ENCODE peak calls at places on chromosomes 16 and 17, in seven cellular contexts. L is PC-3, Z is neural progenitor cell, N is GM23248, X is HCT116, O is MM.1S, E is hepatocyte. H is an unnamed sample.
A peak's percentile ranks its signal among the peaks of the same experiment; 100 is the strongest.

GRCh38 chr16:84109598-84110325 is 7.0 kb downstream of the MBTPS1 start:
- DNase-seq in L (no peak), Z (no peak), N (peak; percentile 20), X (no peak), O (peak; percentile 72), E (no peak), H (no peak)

GRCh38 chr16:88650749-88651275 is at the start of gene CYBA:
- DNase-seq in L (no peak), Z (peak; percentile 72), N (peak; percentile 72), X (peak; percentile 57), O (peak; percentile 72), E (peak; percentile 88), H (peak; percentile 81)

GRCh38 chr17:17042851-17043667 is 802 bp downstream of the MPRIP start:
- DNase-seq in L (peak; percentile 58), Z (peak; percentile 45), N (peak; percentile 82), X (no peak), O (peak; percentile 34), E (no peak), H (peak; percentile 54)

GRCh38 chr16:25988089-25988488 is 296.3 kb downstream of the HS3ST4 start:
- DNase-seq in L (no peak), Z (no peak), N (no peak), X (no peak), O (no peak), E (no peak), H (peak; percentile 4)

GRCh38 chr17:8835106-8835505 is 32.4 kb downstream of the PIK3R6 start:
- DNase-seq in L (no peak), Z (no peak), N (no peak), X (no peak), O (no peak), E (no peak), H (no peak)

GRCh38 chr17:72369366-72369765 is 248.5 kb downstream of the SOX9 start:
- DNase-seq in L (no peak), Z (no peak), N (no peak), X (no peak), O (no peak), E (no peak), H (no peak)

GRCh38 chr16:49559242-49559641 is 185.6 kb downstream of the C16orf78 start:
- DNase-seq in L (no peak), Z (no peak), N (no peak), X (no peak), O (no peak), E (no peak), H (no peak)

GRCh38 chr16:68022278-68022727 is 729 bp downstream of the DDX28 start:
- DNase-seq in L (no peak), Z (no peak), N (peak; percentile 45), X (no peak), O (no peak), E (no peak), H (no peak)

GRCh38 chr16:78770353-78771091 is 671.1 kb downstream of the WWOX start:
- DNase-seq in L (peak; percentile 5), Z (peak; percentile 76), N (peak; percentile 62), X (no peak), O (peak; percentile 82), E (peak; percentile 54), H (peak; percentile 84)

GRCh38 chr16:81263470-81264200 is 25.1 kb downstream of the BCO1 start:
- DNase-seq in L (peak; percentile 33), Z (no peak), N (peak; percentile 46), X (no peak), O (no peak), E (no peak), H (peak; percentile 47)

GRCh38 chr16:81026429-81026828 is 9.2 kb upstream of the ATMIN start:
- DNase-seq in L (no peak), Z (no peak), N (no peak), X (no peak), O (no peak), E (no peak), H (no peak)

GRCh38 chr16:23773339-23773738 is 18.5 kb downstream of the CHP2 start:
- DNase-seq in L (no peak), Z (no peak), N (no peak), X (no peak), O (no peak), E (no peak), H (no peak)

GRCh38 chr17:9309216-9309615 is 266.4 kb downstream of the STX8 start:
- DNase-seq in L (no peak), Z (peak; percentile 64), N (no peak), X (no peak), O (no peak), E (no peak), H (peak; percentile 71)

GRCh38 chr16:46894011-46894672 is 10.0 kb downstream of the GPT2 start:
- DNase-seq in L (no peak), Z (no peak), N (peak; percentile 25), X (no peak), O (no peak), E (peak; percentile 24), H (no peak)

GRCh38 chr17:50319630-50320029 is 26.3 kb upstream of the XYLT2 start:
- DNase-seq in L (no peak), Z (no peak), N (no peak), X (no peak), O (no peak), E (no peak), H (no peak)

GRCh38 chr17:39197380-39198185 is at the start of gene CACNB1:
- DNase-seq in L (peak; percentile 58), Z (peak; percentile 94), N (peak; percentile 88), X (no peak), O (peak; percentile 69), E (peak; percentile 86), H (peak; percentile 94)

GRCh38 chr16:3029499-3030127 is 5.8 kb downstream of the THOC6 start:
- DNase-seq in L (no peak), Z (no peak), N (peak; percentile 84), X (no peak), O (no peak), E (peak; percentile 10), H (peak; percentile 56)

GRCh38 chr17:16255481-16255901 is 38.5 kb downstream of the PIGL start:
- DNase-seq in L (no peak), Z (peak; percentile 70), N (peak; percentile 34), X (no peak), O (no peak), E (peak; percentile 31), H (peak; percentile 42)

GRCh38 chr16:31467151-31467550 is 4.8 kb upstream of the TGFB1I1 start:
- DNase-seq in L (no peak), Z (no peak), N (no peak), X (no peak), O (no peak), E (no peak), H (no peak)

GRCh38 chr17:14926526-14927122 is 338.5 kb downstream of the PMP22 start:
- DNase-seq in L (peak; percentile 83), Z (peak; percentile 86), N (peak; percentile 85), X (peak; percentile 29), O (peak; percentile 60), E (peak; percentile 85), H (peak; percentile 86)

GRCh38 chr17:12406623-12407228 is 259.0 kb upstream of the MYOCD start:
- DNase-seq in L (no peak), Z (no peak), N (peak; percentile 2), X (no peak), O (no peak), E (peak; percentile 19), H (no peak)

GRCh38 chr16:51442140-51442539 is 291.1 kb upstream of the SALL1 start:
- DNase-seq in L (no peak), Z (no peak), N (no peak), X (no peak), O (no peak), E (no peak), H (no peak)

GRCh38 chr17:64781810-64782555 is 119.9 kb upstream of the SMURF2 start:
- DNase-seq in L (no peak), Z (no peak), N (no peak), X (no peak), O (no peak), E (no peak), H (peak; percentile 37)

DNA sequence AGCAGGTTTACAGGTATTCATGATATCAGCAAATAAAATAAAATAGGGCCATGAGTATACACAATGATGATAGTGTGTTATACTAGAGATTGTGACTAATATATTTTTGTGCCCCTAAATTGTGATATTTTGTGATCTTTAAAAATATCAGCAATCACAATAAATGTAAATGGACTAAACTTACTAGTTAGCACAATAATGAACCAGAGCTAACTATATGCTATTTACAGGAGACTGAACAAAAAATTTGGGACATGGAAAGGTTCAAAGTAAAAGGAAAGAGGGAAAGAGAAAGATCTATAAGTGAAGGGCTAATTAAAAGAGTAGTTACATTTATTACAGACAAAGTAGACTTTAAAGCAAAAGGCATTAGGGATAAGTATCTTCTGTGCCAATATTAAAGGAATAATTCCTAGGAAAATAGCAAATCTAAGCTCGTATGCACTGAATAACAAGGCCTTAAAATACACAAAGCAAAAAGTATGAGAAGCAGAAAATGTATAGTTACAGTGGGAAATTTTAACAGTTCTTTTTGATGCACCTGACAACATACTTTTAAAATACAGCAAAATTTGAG is 5.0 kb upstream of the MSI2 start:
- DNase-seq in L (no peak), Z (no peak), N (no peak), X (no peak), O (no peak), E (no peak), H (no peak)
- TF ChIP-seq EZH2phosphoT487 in L (no peak), Z (no peak), N (no peak), X (no peak), O (no peak), E (no peak), H (no peak)

GRCh38 chr17:47851764-47852112 is 775 bp upstream of the SP6 start:
- DNase-seq in L (no peak), Z (peak; percentile 54), N (no peak), X (no peak), O (no peak), E (no peak), H (peak; percentile 74)
- TF ChIP-seq EZH2 in L (no peak), Z (no peak), N (no peak), X (no peak), O (no peak), E (no peak), H (peak; percentile 78)

DNA sequence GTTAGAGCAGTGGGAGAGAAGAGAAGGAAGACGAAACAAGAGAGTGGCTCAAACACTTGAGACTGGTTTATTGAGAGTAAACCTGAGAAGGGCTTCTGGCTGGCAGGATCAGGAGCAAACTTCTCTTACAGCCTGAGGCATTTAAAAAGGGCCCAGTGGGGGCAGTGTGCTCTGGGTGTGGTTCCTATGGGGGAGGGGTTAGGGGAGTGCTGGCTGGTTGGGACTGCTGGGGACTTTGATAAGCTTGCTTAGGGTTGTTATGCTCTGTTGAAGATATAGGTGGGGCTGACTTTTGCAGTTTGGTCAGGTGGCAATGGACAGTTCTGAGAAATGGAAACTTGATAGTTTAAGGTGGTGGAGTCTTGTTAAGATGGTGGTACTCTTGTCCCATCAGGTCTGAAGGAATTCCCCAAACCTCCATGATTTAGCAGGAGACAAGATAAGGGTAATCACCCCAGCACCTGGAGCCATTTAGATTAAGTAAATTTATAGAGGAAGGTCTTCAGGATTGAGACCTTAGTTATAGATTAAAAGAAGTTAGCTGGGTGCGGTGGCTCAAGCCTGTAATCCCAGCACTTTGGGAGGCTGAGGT is 79.3 kb downstream of the EMP2 start:
- DNase-seq in L (no peak), Z (no peak), N (no peak), X (no peak), O (no peak), E (no peak), H (peak; percentile 5)
- TF ChIP-seq EZH2phosphoT487 in L (no peak), Z (no peak), N (no peak), X (no peak), O (no peak), E (no peak), H (no peak)

GRCh38 chr17:40363480-40363838 is 1.1 kb downstream of the GJD3 start:
- DNase-seq in L (no peak), Z (peak; percentile 63), N (peak; percentile 71), X (no peak), O (no peak), E (peak; percentile 60), H (no peak)
- TF ChIP-seq EZH2 in L (no peak), Z (no peak), N (no peak), X (no peak), O (no peak), E (no peak), H (no peak)

GRCh38 chr17:60439501-60439900 is 17.2 kb downstream of the CHCT1 start:
- DNase-seq in L (no peak), Z (no peak), N (peak; percentile 61), X (no peak), O (peak; percentile 51), E (no peak), H (no peak)
- TF ChIP-seq EZH2phosphoT487 in L (no peak), Z (no peak), N (no peak), X (no peak), O (no peak), E (no peak), H (no peak)

H was measured in GM23338.